ENCODE peak calls at places on chromosome 2, in six cellular contexts. I, K, G, B, L and D are unnamed samples.
A peak's percentile ranks its signal among the peaks of the same experiment; 100 is the strongest.

GRCh38 chr2:45345331-45346305 is 265.4 kb downstream of the SRBD1 start:
- DNase-seq in G (no peak), L (peak; percentile 40), K (no peak), I (no peak), B (no peak), D (no peak)

GRCh38 chr2:101251844-101252407 is 760 bp upstream of the CNOT11 start:
- DNase-seq in G (peak; percentile 64), K (peak; percentile 76), I (no peak), L (peak; percentile 52), B (no peak), D (peak; percentile 14)

GRCh38 chr2:72141032-72141645 is 6.5 kb downstream of the CYP26B1 start:
- DNase-seq in G (no peak), L (no peak), B (no peak), K (no peak), I (no peak), D (no peak)

GRCh38 chr2:924202-924601 is 26.4 kb upstream of the SNTG2 start:
- DNase-seq in K (no peak), B (no peak), G (no peak), L (no peak), I (no peak), D (no peak)

GRCh38 chr2:210180494-210180893 is 9.3 kb upstream of the KANSL1L start:
- DNase-seq in K (no peak), G (no peak), I (no peak), L (no peak), B (no peak), D (no peak)

GRCh38 chr2:202337133-202337532 is 39.0 kb upstream of the BMPR2 start:
- DNase-seq in B (no peak), G (no peak), L (no peak), K (no peak), I (no peak), D (no peak)

GRCh38 chr2:100522430-100522829 is 40.4 kb upstream of the PDCL3 start:
- DNase-seq in G (no peak), B (no peak), I (no peak), K (no peak), L (no peak), D (no peak)

GRCh38 chr2:68287580-68288441 is 31.9 kb downstream of the CNRIP1 start:
- DNase-seq in G (no peak), L (no peak), B (peak; percentile 45), I (peak; percentile 61), K (peak; percentile 50), D (no peak)

GRCh38 chr2:189236066-189236465 is 56.5 kb upstream of the COL5A2 start:
- DNase-seq in B (no peak), G (no peak), L (no peak), I (peak; percentile 51), K (no peak), D (no peak)

GRCh38 chr2:231287696-231288095 is 89.3 kb downstream of the ARMC9 start:
- DNase-seq in B (no peak), K (no peak), G (no peak), I (no peak), L (no peak), D (no peak)

GRCh38 chr2:169715379-169716228 is 18.0 kb upstream of the KLHL23 start:
- DNase-seq in G (no peak), K (no peak), L (no peak), I (peak; percentile 41), B (no peak), D (no peak)

GRCh38 chr2:30629866-30630265 is 177.4 kb downstream of the CAPN13 start:
- DNase-seq in G (no peak), I (peak; percentile 74), L (no peak), B (peak; percentile 69), K (peak; percentile 40), D (no peak)

GRCh38 chr2:231677632-231678104 is 30.7 kb upstream of the PTMA start:
- DNase-seq in B (peak; percentile 83), L (peak; percentile 91), G (peak; percentile 90), I (peak; percentile 78), K (peak; percentile 96), D (peak; percentile 82)

GRCh38 chr2:112153179-112153490 is 14.9 kb downstream of the FBLN7 start:
- DNase-seq in G (no peak), I (no peak), L (peak; percentile 26), K (no peak), B (no peak), D (no peak)

GRCh38 chr2:111135910-111136297 is 15.2 kb downstream of the BCL2L11 start:
- DNase-seq in K (no peak), G (peak; percentile 55), B (peak; percentile 7), I (peak; percentile 40), L (peak; percentile 53), D (no peak)

GRCh38 chr2:68806511-68807109 is 64.6 kb downstream of the BMP10 start:
- DNase-seq in B (peak; percentile 84), K (peak; percentile 63), I (peak; percentile 82), L (no peak), G (no peak), D (no peak)

GRCh38 chr2:45024600-45025291 is 15.5 kb upstream of the SIX2 start:
- DNase-seq in L (no peak), G (no peak), I (peak; percentile 53), K (peak; percentile 19), B (peak; percentile 61), D (no peak)

GRCh38 chr2:108533832-108534576 is at the start of gene LIMS1:
- DNase-seq in G (peak; percentile 92), B (peak; percentile 93), L (peak; percentile 89), K (peak; percentile 96), I (peak; percentile 82), D (peak; percentile 89)

GRCh38 chr2:170266358-170266757 is 88.4 kb downstream of the MYO3B start:
- DNase-seq in B (no peak), I (no peak), K (no peak), L (no peak), G (no peak), D (no peak)

GRCh38 chr2:54503192-54503591 is 47.1 kb downstream of the SPTBN1 start:
- DNase-seq in I (peak; percentile 24), G (peak; percentile 75), B (no peak), L (peak; percentile 82), K (peak; percentile 25), D (peak; percentile 45)

GRCh38 chr2:111701266-111701665 is 182.7 kb downstream of the ANAPC1 start:
- DNase-seq in G (peak; percentile 51), L (no peak), K (no peak), B (no peak), I (no peak), D (no peak)

GRCh38 chr2:69628325-69629038 is 15.1 kb downstream of the AAK1 start:
- DNase-seq in B (no peak), G (no peak), L (no peak), I (no peak), K (no peak), D (no peak)

GRCh38 chr2:85324639-85325465 is 2.9 kb downstream of the TGOLN2 start:
- DNase-seq in G (no peak), I (peak; percentile 35), B (peak; percentile 31), K (no peak), L (no peak), D (no peak)

GRCh38 chr2:148817210-148817708 is 57.8 kb upstream of the KIF5C start:
- DNase-seq in B (peak; percentile 31), K (no peak), G (no peak), I (no peak), L (peak; percentile 44), D (no peak)

GRCh38 chr2:166573393-166573792 is 79.3 kb upstream of the SCN7A start:
- DNase-seq in L (no peak), I (peak; percentile 77), K (no peak), G (peak; percentile 38), B (peak; percentile 56), D (peak; percentile 17)

GRCh38 chr2:219484343-219485200 is 14.1 kb upstream of the GMPPA start:
- DNase-seq in K (no peak), I (no peak), L (peak; percentile 68), G (no peak), B (peak; percentile 32), D (no peak)

GRCh38 chr2:219486424-219486959 is 12.2 kb upstream of the GMPPA start:
- DNase-seq in I (no peak), G (peak; percentile 83), K (no peak), L (no peak), B (no peak), D (no peak)

GRCh38 chr2:219485201-219485580 is 13.5 kb upstream of the GMPPA start:
- DNase-seq in G (no peak), K (no peak), B (no peak), I (no peak), L (no peak), D (no peak)

GRCh38 chr2:219482674-219483405 is 15.9 kb upstream of the GMPPA start:
- DNase-seq in I (no peak), G (no peak), B (no peak), L (no peak), K (no peak), D (no peak)

GRCh38 chr2:219483451-219484342 is 15.0 kb upstream of the GMPPA start:
- DNase-seq in K (peak; percentile 67), G (no peak), I (no peak), L (peak; percentile 72), B (no peak), D (no peak)
- H3K4me2 ChIP-seq in K (peak overlapping the region; percentile 41), G (peak overlapping the region; percentile 37), I (no peak overlapping the region), L (peak overlapping the region; percentile 89), B (peak overlapping the region; percentile 69), D (peak overlapping the region; percentile 15)

GRCh38 chr2:121524650-121525425 is 5.8 kb upstream of the RNU4ATAC start:
- DNase-seq in G (no peak), K (no peak), B (no peak), L (no peak), I (no peak), D (no peak)
- H3K14ac ChIP-seq in G (no peak overlapping the region), K (no peak overlapping the region), B (no peak overlapping the region), L (no peak overlapping the region), I (no peak overlapping the region), D (no peak overlapping the region)

GRCh38 chr2:144674071-144674470 is 154.2 kb upstream of the ZEB2 start:
- DNase-seq in G (no peak), B (no peak), L (no peak), K (no peak), I (no peak), D (no peak)
- H3K4me2 ChIP-seq in G (no peak overlapping the region), B (no peak overlapping the region), L (no peak overlapping the region), K (no peak overlapping the region), I (no peak overlapping the region), D (no peak overlapping the region)

DNA sequence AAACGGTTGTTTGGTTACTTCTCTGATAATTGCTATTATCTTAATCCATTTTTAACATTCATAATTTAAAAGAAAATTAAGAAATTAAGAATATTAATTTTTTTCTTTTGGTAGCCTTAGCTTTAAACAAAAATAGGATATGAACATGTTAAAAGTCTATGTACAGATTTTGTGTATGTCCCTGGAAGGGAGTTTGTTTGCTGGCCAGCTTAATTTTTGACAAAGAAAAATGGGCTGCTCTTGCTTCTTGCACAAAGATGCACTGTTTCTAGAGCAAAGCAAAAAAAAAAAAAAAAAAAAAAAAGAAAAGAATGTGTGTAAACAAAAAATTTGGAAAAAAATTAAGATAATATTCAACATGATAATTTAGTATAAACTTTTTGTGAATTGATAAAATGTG is 1.3 kb downstream of the RFTN2 start:
- DNase-seq in L (no peak), K (no peak), G (no peak), I (no peak), B (no peak), D (no peak)
- H3K14ac ChIP-seq in L (no peak overlapping the region), K (no peak overlapping the region), G (no peak overlapping the region), I (no peak overlapping the region), B (no peak overlapping the region), D (no peak overlapping the region)